ENCODE peak calls at places on chromosomes 13 and 19, in six cellular contexts. W is neural crest cell, I is OCI-LY7, B is H1, G is ascending aorta, X is tibial artery. C is an unnamed sample.

GRCh38 chr19:14821958-14822357 is 13.0 kb downstream of the OR7A5 start:
- DNase-seq in W (no peak), I (no peak), B (no peak), G (no peak), X (no peak), C (no peak)

GRCh38 chr19:34345934-34346333 is 19.1 kb upstream of the GPI start:
- DNase-seq in W (peak), I (peak), B (peak), G (no peak), X (peak), C (peak)

GRCh38 chr13:88339271-88339741 is 668.1 kb downstream of the SLITRK5 start:
- DNase-seq in W (no peak), I (no peak), B (no peak), G (no peak), X (no peak), C (no peak)

GRCh38 chr19:48614436-48615144 is at the start of gene FAM83E:
- DNase-seq in W (no peak), I (no peak), B (peak), G (no peak), X (no peak), C (no peak)

GRCh38 chr13:46797468-46798237 is 692 bp upstream of the ESD start:
- DNase-seq in W (no peak), I (no peak), B (no peak), G (no peak), X (no peak), C (no peak)

GRCh38 chr19:16423891-16424290 is 47.9 kb downstream of the EPS15L1 start:
- DNase-seq in W (no peak), I (no peak), B (no peak), G (no peak), X (no peak), C (no peak)

GRCh38 chr19:7507884-7508283 is 8.0 kb upstream of the ZNF358 start:
- DNase-seq in W (peak), I (peak), B (peak), G (peak), X (peak), C (no peak)

GRCh38 chr13:46373623-46374022 is 13.4 kb downstream of the RUBCNL start:
- DNase-seq in W (no peak), I (peak), B (no peak), G (no peak), X (no peak), C (no peak)

GRCh38 chr13:103514188-103514587 is 448.0 kb upstream of the SLC10A2 start:
- DNase-seq in W (no peak), I (no peak), B (no peak), G (no peak), X (no peak), C (no peak)

GRCh38 chr13:103515410-103515809 is 449.2 kb upstream of the SLC10A2 start:
- DNase-seq in W (no peak), I (no peak), B (no peak), G (no peak), X (no peak), C (no peak)

DNA sequence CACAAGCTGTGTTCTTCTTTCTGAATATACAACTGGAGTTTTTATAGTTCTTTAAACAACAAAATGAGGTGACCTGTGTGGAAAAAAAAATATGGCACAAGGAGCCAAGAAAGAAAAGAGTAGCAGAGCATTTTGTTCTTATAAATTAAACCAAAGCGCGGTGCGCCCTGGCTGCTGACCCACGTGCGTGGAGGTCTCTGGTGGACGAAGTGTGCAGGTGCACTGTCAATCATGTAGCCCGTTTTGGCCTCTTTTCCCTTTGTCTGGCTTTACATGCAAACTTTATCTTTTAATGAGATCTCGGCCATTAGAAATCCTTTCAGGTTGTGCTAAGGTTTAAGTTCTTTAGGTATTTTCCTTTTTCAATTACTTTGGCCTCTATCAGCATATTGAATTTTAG is 443.8 kb upstream of the SLC10A2 start:
- DNase-seq in W (no peak), I (no peak), B (no peak), G (no peak), X (no peak), C (no peak)
- TF ChIP-seq CTCF in W (no peak), I (no peak), B (peak), G (peak), X (no peak), C (no peak)

GRCh38 chr19:44643605-44644390 is at the start of gene PVR:
- DNase-seq in W (peak), I (no peak), B (peak), G (peak), X (peak), C (peak)
- TF ChIP-seq CTCF in W (peak), I (no peak), B (no peak), G (no peak), X (no peak), C (no peak)

DNA sequence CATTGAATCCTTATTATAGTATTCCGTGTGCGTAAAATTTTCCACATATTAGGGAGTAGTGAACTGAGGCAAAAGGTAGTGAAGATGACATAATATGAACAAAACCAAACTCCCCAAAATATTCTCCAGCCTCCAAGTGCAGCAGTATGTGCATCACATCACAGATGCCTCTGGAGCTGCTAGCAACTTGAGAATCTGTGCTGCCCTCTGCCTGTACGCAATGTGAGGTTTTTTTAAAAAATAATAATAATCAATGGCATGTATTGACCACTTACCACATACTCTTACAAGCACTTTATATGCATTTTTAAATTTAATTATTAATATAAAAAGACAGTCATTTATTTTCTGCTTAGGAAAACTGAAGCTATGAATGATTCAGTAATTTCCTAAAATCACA is 583.0 kb upstream of the SPRY2 start:
- DNase-seq in W (no peak), I (no peak), B (no peak), G (no peak), X (no peak), C (peak)
- TF ChIP-seq CTCF in W (peak), I (no peak), B (peak), G (peak), X (no peak), C (peak)

GRCh38 chr13:109998030-109998429 is 211.6 kb upstream of the IRS2 start:
- DNase-seq in W (no peak), I (no peak), B (no peak), G (no peak), X (no peak), C (no peak)

GRCh38 chr13:110000534-110001345 is 214.4 kb upstream of the IRS2 start:
- DNase-seq in W (no peak), I (no peak), B (no peak), G (no peak), X (no peak), C (no peak)

GRCh38 chr13:109996404-109996960 is 210.1 kb upstream of the IRS2 start:
- DNase-seq in W (no peak), I (no peak), B (no peak), G (no peak), X (no peak), C (no peak)

GRCh38 chr13:109999659-110000533 is 213.5 kb upstream of the IRS2 start:
- DNase-seq in W (no peak), I (no peak), B (no peak), G (no peak), X (no peak), C (no peak)

DNA sequence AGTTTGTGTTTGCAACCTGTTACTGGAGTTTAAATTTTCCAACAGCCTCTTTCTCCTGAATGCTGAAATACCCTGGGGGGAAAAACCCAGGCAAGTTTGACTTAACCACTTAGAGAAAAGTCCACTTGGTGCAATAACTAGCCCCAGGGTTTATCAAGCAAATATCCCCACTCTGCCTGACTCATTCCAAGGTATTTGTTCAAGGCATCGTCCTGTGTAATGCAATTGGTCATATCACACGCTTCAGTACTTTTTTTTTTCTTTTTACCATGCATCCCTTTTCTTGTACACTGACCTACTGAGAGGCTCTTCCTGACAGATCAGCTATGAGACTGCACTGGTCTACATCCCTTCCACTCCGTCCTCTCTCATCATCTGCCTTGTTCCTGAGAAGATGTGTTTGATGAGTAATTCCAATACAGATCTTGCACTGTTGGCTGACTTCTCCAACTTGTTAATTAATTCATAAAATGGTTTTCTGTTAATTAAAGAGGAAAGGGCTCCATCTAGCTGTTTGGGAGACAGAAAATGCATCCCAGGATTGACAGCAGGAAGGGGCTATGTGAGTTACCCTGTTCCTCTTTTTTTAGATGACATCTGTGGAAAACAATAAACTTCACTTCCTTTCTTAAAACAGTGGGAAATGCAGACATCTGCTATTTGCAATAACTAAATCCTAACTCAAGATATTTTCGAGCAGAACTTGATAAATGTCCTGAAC is 212.6 kb upstream of the IRS2 start:
- DNase-seq in W (no peak), I (no peak), B (no peak), G (no peak), X (no peak), C (no peak)
- TF ChIP-seq CTCF in W (no peak), I (no peak), B (peak), G (no peak), X (no peak), C (no peak)